ENCODE peak calls at places on chromosomes 7 and 10, in ten cellular contexts. One of them, this sample, is unnamed.

GRCh38 chr10:27747096-27747451 is 1.5 kb upstream of the MKX start:
- DNase-seq in stimulated activated naive B cell treated with anti-CD40 and anti-IgM and Interleukin-4, amounts not matched to agents 10 μg/mL and 1 μg/mL and 100 μg/mL, for 72 hours: no peak
- DNase-seq in lower lobe of right lung: no peak
- DNase-seq in stimulated activated CD4-positive, alpha-beta T cell treated with anti-CD3 and anti-CD28 coated beads, TNF-alpha, amount 100 ng/mL, for 1 hour: no peak
- DNase-seq in tibial nerve: no peak
- DNase-seq in NCI-H2171 treated with DMSO at 0.1 percent for 48 hours: no peak
- DNase-seq in ELF-1: peak
- DNase-seq in Karpas-422: no peak
- DNase-seq in activated CD4-positive, alpha-beta T cell treated with anti-CD3 and anti-CD28 coated beads, Interleukin-2, amount 10 ng/mL, durations not matched to agents 7 days and 5 days: no peak
- DNase-seq in heart left ventricle: no peak
- DNase-seq in this sample: no peak

GRCh38 chr10:3077940-3078630 is 10.7 kb downstream of the PFKP start:
- DNase-seq in stimulated activated naive B cell treated with anti-CD40 and anti-IgM and Interleukin-4, amounts not matched to agents 10 μg/mL and 1 μg/mL and 100 μg/mL, for 72 hours: no peak
- DNase-seq in lower lobe of right lung: no peak
- DNase-seq in stimulated activated CD4-positive, alpha-beta T cell treated with anti-CD3 and anti-CD28 coated beads, TNF-alpha, amount 100 ng/mL, for 1 hour: no peak
- DNase-seq in tibial nerve: no peak
- DNase-seq in NCI-H2171 treated with DMSO at 0.1 percent for 48 hours: peak
- DNase-seq in ELF-1: peak
- DNase-seq in Karpas-422: no peak
- DNase-seq in activated CD4-positive, alpha-beta T cell treated with anti-CD3 and anti-CD28 coated beads, Interleukin-2, amount 10 ng/mL, durations not matched to agents 7 days and 5 days: no peak
- DNase-seq in heart left ventricle: no peak
- DNase-seq in this sample: no peak

GRCh38 chr7:98470131-98470985 is 69.5 kb upstream of the BAIAP2L1 start:
- DNase-seq in stimulated activated naive B cell treated with anti-CD40 and anti-IgM and Interleukin-4, amounts not matched to agents 10 μg/mL and 1 μg/mL and 100 μg/mL, for 72 hours: peak
- DNase-seq in lower lobe of right lung: peak
- DNase-seq in stimulated activated CD4-positive, alpha-beta T cell treated with anti-CD3 and anti-CD28 coated beads, TNF-alpha, amount 100 ng/mL, for 1 hour: no peak
- DNase-seq in tibial nerve: no peak
- DNase-seq in NCI-H2171 treated with DMSO at 0.1 percent for 48 hours: no peak
- DNase-seq in ELF-1: peak
- DNase-seq in Karpas-422: peak
- DNase-seq in activated CD4-positive, alpha-beta T cell treated with anti-CD3 and anti-CD28 coated beads, Interleukin-2, amount 10 ng/mL, durations not matched to agents 7 days and 5 days: peak
- DNase-seq in heart left ventricle: no peak
- DNase-seq in this sample: no peak

GRCh38 chr7:378551-379455 is 88.8 kb downstream of the FOXL3 start:
- DNase-seq in stimulated activated naive B cell treated with anti-CD40 and anti-IgM and Interleukin-4, amounts not matched to agents 10 μg/mL and 1 μg/mL and 100 μg/mL, for 72 hours: no peak
- DNase-seq in lower lobe of right lung: peak
- DNase-seq in stimulated activated CD4-positive, alpha-beta T cell treated with anti-CD3 and anti-CD28 coated beads, TNF-alpha, amount 100 ng/mL, for 1 hour: no peak
- DNase-seq in tibial nerve: no peak
- DNase-seq in NCI-H2171 treated with DMSO at 0.1 percent for 48 hours: no peak
- DNase-seq in ELF-1: no peak
- DNase-seq in Karpas-422: no peak
- DNase-seq in activated CD4-positive, alpha-beta T cell treated with anti-CD3 and anti-CD28 coated beads, Interleukin-2, amount 10 ng/mL, durations not matched to agents 7 days and 5 days: no peak
- DNase-seq in heart left ventricle: peak
- DNase-seq in this sample: no peak

GRCh38 chr10:73225518-73225917 is 21.5 kb downstream of the DNAJC9 start:
- DNase-seq in stimulated activated naive B cell treated with anti-CD40 and anti-IgM and Interleukin-4, amounts not matched to agents 10 μg/mL and 1 μg/mL and 100 μg/mL, for 72 hours: no peak
- DNase-seq in lower lobe of right lung: no peak
- DNase-seq in stimulated activated CD4-positive, alpha-beta T cell treated with anti-CD3 and anti-CD28 coated beads, TNF-alpha, amount 100 ng/mL, for 1 hour: no peak
- DNase-seq in tibial nerve: no peak
- DNase-seq in NCI-H2171 treated with DMSO at 0.1 percent for 48 hours: no peak
- DNase-seq in ELF-1: no peak
- DNase-seq in Karpas-422: no peak
- DNase-seq in activated CD4-positive, alpha-beta T cell treated with anti-CD3 and anti-CD28 coated beads, Interleukin-2, amount 10 ng/mL, durations not matched to agents 7 days and 5 days: no peak
- DNase-seq in heart left ventricle: no peak
- DNase-seq in this sample: no peak

GRCh38 chr7:92722541-92722940 is 113.8 kb downstream of the CDK6 start:
- DNase-seq in stimulated activated naive B cell treated with anti-CD40 and anti-IgM and Interleukin-4, amounts not matched to agents 10 μg/mL and 1 μg/mL and 100 μg/mL, for 72 hours: no peak
- DNase-seq in lower lobe of right lung: no peak
- DNase-seq in stimulated activated CD4-positive, alpha-beta T cell treated with anti-CD3 and anti-CD28 coated beads, TNF-alpha, amount 100 ng/mL, for 1 hour: no peak
- DNase-seq in tibial nerve: no peak
- DNase-seq in NCI-H2171 treated with DMSO at 0.1 percent for 48 hours: no peak
- DNase-seq in ELF-1: no peak
- DNase-seq in Karpas-422: no peak
- DNase-seq in activated CD4-positive, alpha-beta T cell treated with anti-CD3 and anti-CD28 coated beads, Interleukin-2, amount 10 ng/mL, durations not matched to agents 7 days and 5 days: no peak
- DNase-seq in heart left ventricle: no peak
- DNase-seq in this sample: no peak

GRCh38 chr10:63819753-63820347 is 298.6 kb downstream of the REEP3 start:
- DNase-seq in stimulated activated naive B cell treated with anti-CD40 and anti-IgM and Interleukin-4, amounts not matched to agents 10 μg/mL and 1 μg/mL and 100 μg/mL, for 72 hours: no peak
- DNase-seq in lower lobe of right lung: peak
- DNase-seq in stimulated activated CD4-positive, alpha-beta T cell treated with anti-CD3 and anti-CD28 coated beads, TNF-alpha, amount 100 ng/mL, for 1 hour: no peak
- DNase-seq in tibial nerve: peak
- DNase-seq in NCI-H2171 treated with DMSO at 0.1 percent for 48 hours: peak
- DNase-seq in ELF-1: peak
- DNase-seq in Karpas-422: peak
- DNase-seq in activated CD4-positive, alpha-beta T cell treated with anti-CD3 and anti-CD28 coated beads, Interleukin-2, amount 10 ng/mL, durations not matched to agents 7 days and 5 days: peak
- DNase-seq in heart left ventricle: peak
- DNase-seq in this sample: no peak

GRCh38 chr7:2824026-2824677 is 20.0 kb downstream of the GNA12 start:
- DNase-seq in stimulated activated naive B cell treated with anti-CD40 and anti-IgM and Interleukin-4, amounts not matched to agents 10 μg/mL and 1 μg/mL and 100 μg/mL, for 72 hours: no peak
- DNase-seq in lower lobe of right lung: no peak
- DNase-seq in stimulated activated CD4-positive, alpha-beta T cell treated with anti-CD3 and anti-CD28 coated beads, TNF-alpha, amount 100 ng/mL, for 1 hour: no peak
- DNase-seq in tibial nerve: no peak
- DNase-seq in NCI-H2171 treated with DMSO at 0.1 percent for 48 hours: no peak
- DNase-seq in ELF-1: no peak
- DNase-seq in Karpas-422: no peak
- DNase-seq in activated CD4-positive, alpha-beta T cell treated with anti-CD3 and anti-CD28 coated beads, Interleukin-2, amount 10 ng/mL, durations not matched to agents 7 days and 5 days: no peak
- DNase-seq in heart left ventricle: no peak
- DNase-seq in this sample: no peak

GRCh38 chr10:43824934-43825333 is 176.3 kb upstream of the ZNF32 start:
- DNase-seq in stimulated activated naive B cell treated with anti-CD40 and anti-IgM and Interleukin-4, amounts not matched to agents 10 μg/mL and 1 μg/mL and 100 μg/mL, for 72 hours: no peak
- DNase-seq in lower lobe of right lung: no peak
- DNase-seq in stimulated activated CD4-positive, alpha-beta T cell treated with anti-CD3 and anti-CD28 coated beads, TNF-alpha, amount 100 ng/mL, for 1 hour: no peak
- DNase-seq in tibial nerve: peak
- DNase-seq in NCI-H2171 treated with DMSO at 0.1 percent for 48 hours: no peak
- DNase-seq in ELF-1: no peak
- DNase-seq in Karpas-422: no peak
- DNase-seq in activated CD4-positive, alpha-beta T cell treated with anti-CD3 and anti-CD28 coated beads, Interleukin-2, amount 10 ng/mL, durations not matched to agents 7 days and 5 days: no peak
- DNase-seq in heart left ventricle: peak
- DNase-seq in this sample: no peak

GRCh38 chr7:77403957-77404356 is 12.2 kb downstream of the GSAP start:
- DNase-seq in stimulated activated naive B cell treated with anti-CD40 and anti-IgM and Interleukin-4, amounts not matched to agents 10 μg/mL and 1 μg/mL and 100 μg/mL, for 72 hours: no peak
- DNase-seq in lower lobe of right lung: peak
- DNase-seq in stimulated activated CD4-positive, alpha-beta T cell treated with anti-CD3 and anti-CD28 coated beads, TNF-alpha, amount 100 ng/mL, for 1 hour: no peak
- DNase-seq in tibial nerve: no peak
- DNase-seq in NCI-H2171 treated with DMSO at 0.1 percent for 48 hours: no peak
- DNase-seq in ELF-1: no peak
- DNase-seq in Karpas-422: no peak
- DNase-seq in activated CD4-positive, alpha-beta T cell treated with anti-CD3 and anti-CD28 coated beads, Interleukin-2, amount 10 ng/mL, durations not matched to agents 7 days and 5 days: no peak
- DNase-seq in heart left ventricle: no peak
- DNase-seq in this sample: no peak

GRCh38 chr10:11724938-11725776 is 17.0 kb upstream of the ECHDC3 start:
- DNase-seq in stimulated activated naive B cell treated with anti-CD40 and anti-IgM and Interleukin-4, amounts not matched to agents 10 μg/mL and 1 μg/mL and 100 μg/mL, for 72 hours: peak
- DNase-seq in lower lobe of right lung: no peak
- DNase-seq in stimulated activated CD4-positive, alpha-beta T cell treated with anti-CD3 and anti-CD28 coated beads, TNF-alpha, amount 100 ng/mL, for 1 hour: no peak
- DNase-seq in tibial nerve: no peak
- DNase-seq in NCI-H2171 treated with DMSO at 0.1 percent for 48 hours: peak
- DNase-seq in ELF-1: no peak
- DNase-seq in Karpas-422: peak
- DNase-seq in activated CD4-positive, alpha-beta T cell treated with anti-CD3 and anti-CD28 coated beads, Interleukin-2, amount 10 ng/mL, durations not matched to agents 7 days and 5 days: peak
- DNase-seq in heart left ventricle: no peak
- DNase-seq in this sample: peak

GRCh38 chr7:108454674-108455523 is 1.3 kb downstream of the NRCAM start:
- DNase-seq in stimulated activated naive B cell treated with anti-CD40 and anti-IgM and Interleukin-4, amounts not matched to agents 10 μg/mL and 1 μg/mL and 100 μg/mL, for 72 hours: no peak
- DNase-seq in lower lobe of right lung: peak
- DNase-seq in stimulated activated CD4-positive, alpha-beta T cell treated with anti-CD3 and anti-CD28 coated beads, TNF-alpha, amount 100 ng/mL, for 1 hour: no peak
- DNase-seq in tibial nerve: no peak
- DNase-seq in NCI-H2171 treated with DMSO at 0.1 percent for 48 hours: peak
- DNase-seq in ELF-1: peak
- DNase-seq in Karpas-422: peak
- DNase-seq in activated CD4-positive, alpha-beta T cell treated with anti-CD3 and anti-CD28 coated beads, Interleukin-2, amount 10 ng/mL, durations not matched to agents 7 days and 5 days: no peak
- DNase-seq in heart left ventricle: no peak
- DNase-seq in this sample: peak

GRCh38 chr10:31033166-31033565 is 1.5 kb upstream of the ZNF438 start:
- DNase-seq in stimulated activated naive B cell treated with anti-CD40 and anti-IgM and Interleukin-4, amounts not matched to agents 10 μg/mL and 1 μg/mL and 100 μg/mL, for 72 hours: no peak
- DNase-seq in lower lobe of right lung: no peak
- DNase-seq in stimulated activated CD4-positive, alpha-beta T cell treated with anti-CD3 and anti-CD28 coated beads, TNF-alpha, amount 100 ng/mL, for 1 hour: no peak
- DNase-seq in tibial nerve: no peak
- DNase-seq in NCI-H2171 treated with DMSO at 0.1 percent for 48 hours: no peak
- DNase-seq in ELF-1: no peak
- DNase-seq in Karpas-422: no peak
- DNase-seq in activated CD4-positive, alpha-beta T cell treated with anti-CD3 and anti-CD28 coated beads, Interleukin-2, amount 10 ng/mL, durations not matched to agents 7 days and 5 days: no peak
- DNase-seq in heart left ventricle: no peak
- DNase-seq in this sample: no peak

GRCh38 chr10:99926925-99927718 is 82.6 kb downstream of the DNMBP start:
- DNase-seq in stimulated activated naive B cell treated with anti-CD40 and anti-IgM and Interleukin-4, amounts not matched to agents 10 μg/mL and 1 μg/mL and 100 μg/mL, for 72 hours: no peak
- DNase-seq in lower lobe of right lung: no peak
- DNase-seq in stimulated activated CD4-positive, alpha-beta T cell treated with anti-CD3 and anti-CD28 coated beads, TNF-alpha, amount 100 ng/mL, for 1 hour: no peak
- DNase-seq in tibial nerve: no peak
- DNase-seq in NCI-H2171 treated with DMSO at 0.1 percent for 48 hours: no peak
- DNase-seq in ELF-1: peak
- DNase-seq in Karpas-422: no peak
- DNase-seq in activated CD4-positive, alpha-beta T cell treated with anti-CD3 and anti-CD28 coated beads, Interleukin-2, amount 10 ng/mL, durations not matched to agents 7 days and 5 days: no peak
- DNase-seq in heart left ventricle: peak
- DNase-seq in this sample: no peak

GRCh38 chr10:126844406-126844805 is 60.8 kb upstream of the DOCK1 start:
- DNase-seq in stimulated activated naive B cell treated with anti-CD40 and anti-IgM and Interleukin-4, amounts not matched to agents 10 μg/mL and 1 μg/mL and 100 μg/mL, for 72 hours: no peak
- DNase-seq in lower lobe of right lung: no peak
- DNase-seq in stimulated activated CD4-positive, alpha-beta T cell treated with anti-CD3 and anti-CD28 coated beads, TNF-alpha, amount 100 ng/mL, for 1 hour: no peak
- DNase-seq in tibial nerve: no peak
- DNase-seq in NCI-H2171 treated with DMSO at 0.1 percent for 48 hours: no peak
- DNase-seq in ELF-1: no peak
- DNase-seq in Karpas-422: no peak
- DNase-seq in activated CD4-positive, alpha-beta T cell treated with anti-CD3 and anti-CD28 coated beads, Interleukin-2, amount 10 ng/mL, durations not matched to agents 7 days and 5 days: no peak
- DNase-seq in heart left ventricle: no peak
- DNase-seq in this sample: no peak

GRCh38 chr7:36967387-36967786 is 243.1 kb upstream of the AOAH start:
- DNase-seq in stimulated activated naive B cell treated with anti-CD40 and anti-IgM and Interleukin-4, amounts not matched to agents 10 μg/mL and 1 μg/mL and 100 μg/mL, for 72 hours: no peak
- DNase-seq in lower lobe of right lung: no peak
- DNase-seq in stimulated activated CD4-positive, alpha-beta T cell treated with anti-CD3 and anti-CD28 coated beads, TNF-alpha, amount 100 ng/mL, for 1 hour: no peak
- DNase-seq in tibial nerve: no peak
- DNase-seq in NCI-H2171 treated with DMSO at 0.1 percent for 48 hours: no peak
- DNase-seq in ELF-1: peak
- DNase-seq in Karpas-422: peak
- DNase-seq in activated CD4-positive, alpha-beta T cell treated with anti-CD3 and anti-CD28 coated beads, Interleukin-2, amount 10 ng/mL, durations not matched to agents 7 days and 5 days: no peak
- DNase-seq in heart left ventricle: peak
- DNase-seq in this sample: peak

GRCh38 chr10:69119896-69120295 is 4.1 kb upstream of the VPS26A start:
- DNase-seq in stimulated activated naive B cell treated with anti-CD40 and anti-IgM and Interleukin-4, amounts not matched to agents 10 μg/mL and 1 μg/mL and 100 μg/mL, for 72 hours: no peak
- DNase-seq in lower lobe of right lung: no peak
- DNase-seq in stimulated activated CD4-positive, alpha-beta T cell treated with anti-CD3 and anti-CD28 coated beads, TNF-alpha, amount 100 ng/mL, for 1 hour: no peak
- DNase-seq in tibial nerve: no peak
- DNase-seq in NCI-H2171 treated with DMSO at 0.1 percent for 48 hours: no peak
- DNase-seq in ELF-1: no peak
- DNase-seq in Karpas-422: no peak
- DNase-seq in activated CD4-positive, alpha-beta T cell treated with anti-CD3 and anti-CD28 coated beads, Interleukin-2, amount 10 ng/mL, durations not matched to agents 7 days and 5 days: no peak
- DNase-seq in heart left ventricle: no peak
- DNase-seq in this sample: no peak

GRCh38 chr7:140752533-140752932 is 56.0 kb downstream of the NDUFB2 start:
- DNase-seq in stimulated activated naive B cell treated with anti-CD40 and anti-IgM and Interleukin-4, amounts not matched to agents 10 μg/mL and 1 μg/mL and 100 μg/mL, for 72 hours: no peak
- DNase-seq in lower lobe of right lung: no peak
- DNase-seq in stimulated activated CD4-positive, alpha-beta T cell treated with anti-CD3 and anti-CD28 coated beads, TNF-alpha, amount 100 ng/mL, for 1 hour: no peak
- DNase-seq in tibial nerve: no peak
- DNase-seq in NCI-H2171 treated with DMSO at 0.1 percent for 48 hours: no peak
- DNase-seq in ELF-1: no peak
- DNase-seq in Karpas-422: no peak
- DNase-seq in activated CD4-positive, alpha-beta T cell treated with anti-CD3 and anti-CD28 coated beads, Interleukin-2, amount 10 ng/mL, durations not matched to agents 7 days and 5 days: no peak
- DNase-seq in heart left ventricle: no peak
- DNase-seq in this sample: no peak

GRCh38 chr7:29980151-29980550 is 9.4 kb downstream of the SCRN1 start:
- DNase-seq in stimulated activated naive B cell treated with anti-CD40 and anti-IgM and Interleukin-4, amounts not matched to agents 10 μg/mL and 1 μg/mL and 100 μg/mL, for 72 hours: no peak
- DNase-seq in lower lobe of right lung: no peak
- DNase-seq in stimulated activated CD4-positive, alpha-beta T cell treated with anti-CD3 and anti-CD28 coated beads, TNF-alpha, amount 100 ng/mL, for 1 hour: no peak
- DNase-seq in tibial nerve: no peak
- DNase-seq in NCI-H2171 treated with DMSO at 0.1 percent for 48 hours: peak
- DNase-seq in ELF-1: no peak
- DNase-seq in Karpas-422: no peak
- DNase-seq in activated CD4-positive, alpha-beta T cell treated with anti-CD3 and anti-CD28 coated beads, Interleukin-2, amount 10 ng/mL, durations not matched to agents 7 days and 5 days: no peak
- DNase-seq in heart left ventricle: no peak
- DNase-seq in this sample: no peak

GRCh38 chr7:108063520-108063933 is 60.6 kb upstream of the LAMB1 start:
- DNase-seq in stimulated activated naive B cell treated with anti-CD40 and anti-IgM and Interleukin-4, amounts not matched to agents 10 μg/mL and 1 μg/mL and 100 μg/mL, for 72 hours: no peak
- DNase-seq in lower lobe of right lung: no peak
- DNase-seq in stimulated activated CD4-positive, alpha-beta T cell treated with anti-CD3 and anti-CD28 coated beads, TNF-alpha, amount 100 ng/mL, for 1 hour: no peak
- DNase-seq in tibial nerve: no peak
- DNase-seq in NCI-H2171 treated with DMSO at 0.1 percent for 48 hours: peak
- DNase-seq in ELF-1: no peak
- DNase-seq in Karpas-422: no peak
- DNase-seq in activated CD4-positive, alpha-beta T cell treated with anti-CD3 and anti-CD28 coated beads, Interleukin-2, amount 10 ng/mL, durations not matched to agents 7 days and 5 days: no peak
- DNase-seq in heart left ventricle: no peak
- DNase-seq in this sample: peak

GRCh38 chr7:147771344-147771743 is 819.2 kb upstream of the C7orf33 start:
- DNase-seq in stimulated activated naive B cell treated with anti-CD40 and anti-IgM and Interleukin-4, amounts not matched to agents 10 μg/mL and 1 μg/mL and 100 μg/mL, for 72 hours: no peak
- DNase-seq in lower lobe of right lung: no peak
- DNase-seq in stimulated activated CD4-positive, alpha-beta T cell treated with anti-CD3 and anti-CD28 coated beads, TNF-alpha, amount 100 ng/mL, for 1 hour: no peak
- DNase-seq in tibial nerve: no peak
- DNase-seq in NCI-H2171 treated with DMSO at 0.1 percent for 48 hours: no peak
- DNase-seq in ELF-1: no peak
- DNase-seq in Karpas-422: no peak
- DNase-seq in activated CD4-positive, alpha-beta T cell treated with anti-CD3 and anti-CD28 coated beads, Interleukin-2, amount 10 ng/mL, durations not matched to agents 7 days and 5 days: no peak
- DNase-seq in heart left ventricle: no peak
- DNase-seq in this sample: no peak

GRCh38 chr7:33157311-33157710 is 27.9 kb downstream of the BBS9 start:
- DNase-seq in stimulated activated naive B cell treated with anti-CD40 and anti-IgM and Interleukin-4, amounts not matched to agents 10 μg/mL and 1 μg/mL and 100 μg/mL, for 72 hours: no peak
- DNase-seq in lower lobe of right lung: no peak
- DNase-seq in stimulated activated CD4-positive, alpha-beta T cell treated with anti-CD3 and anti-CD28 coated beads, TNF-alpha, amount 100 ng/mL, for 1 hour: no peak
- DNase-seq in tibial nerve: no peak
- DNase-seq in NCI-H2171 treated with DMSO at 0.1 percent for 48 hours: no peak
- DNase-seq in ELF-1: no peak
- DNase-seq in Karpas-422: no peak
- DNase-seq in activated CD4-positive, alpha-beta T cell treated with anti-CD3 and anti-CD28 coated beads, Interleukin-2, amount 10 ng/mL, durations not matched to agents 7 days and 5 days: no peak
- DNase-seq in heart left ventricle: no peak
- DNase-seq in this sample: no peak

This sample was measured in GM10248.